ENCODE peak calls at places on chromosomes 2 and 18, in six cellular contexts. A is endothelial cell of umbilical vein, N is adipocyte, G is neuronal stem cell, M is aorta, B is right cardiac atrium. J is an unnamed sample.

GRCh38 chr2:14626873-14627272 is 5.6 kb upstream of the LRATD1 start:
- DNase-seq in A (no peak), N (no peak), G (no peak), M (no peak), B (no peak), J (no peak)

GRCh38 chr18:55821219-55821618 is 233.2 kb upstream of the TCF4 start:
- DNase-seq in A (no peak), N (peak; percentile 35), G (no peak), M (no peak), B (no peak), J (no peak)

GRCh38 chr18:48813833-48814489 is 136.8 kb downstream of the SMAD7 start:
- DNase-seq in A (no peak), N (peak; percentile 22), G (no peak), M (peak; percentile 41), B (peak; percentile 76), J (no peak)

GRCh38 chr18:9292047-9292446 is 42.5 kb upstream of the TWSG1 start:
- DNase-seq in A (no peak), N (no peak), G (no peak), M (no peak), B (no peak), J (no peak)

GRCh38 chr2:191538334-191538910 is 139.5 kb upstream of the NABP1 start:
- DNase-seq in A (no peak), N (no peak), G (no peak), M (no peak), B (no peak), J (peak; percentile 24)

GRCh38 chr2:23009545-23010149 is 375.3 kb upstream of the KLHL29 start:
- DNase-seq in A (no peak), N (peak; percentile 0), G (no peak), M (no peak), B (peak; percentile 43), J (peak; percentile 31)

GRCh38 chr18:21672868-21673267 is 31.7 kb downstream of the ABHD3 start:
- DNase-seq in A (peak; percentile 7), N (no peak), G (no peak), M (no peak), B (peak; percentile 62), J (peak; percentile 11)

GRCh38 chr2:120305296-120305695 is 40.6 kb upstream of the INHBB start:
- DNase-seq in A (no peak), N (no peak), G (no peak), M (no peak), B (no peak), J (peak; percentile 31)

GRCh38 chr2:10740226-10740625 is 18.8 kb downstream of the ATP6V1C2 start:
- DNase-seq in A (no peak), N (no peak), G (no peak), M (no peak), B (no peak), J (peak; percentile 61)

GRCh38 chr2:238270606-238271005 is 17.8 kb downstream of the PER2 start:
- DNase-seq in A (no peak), N (no peak), G (no peak), M (no peak), B (peak; percentile 45), J (no peak)

GRCh38 chr2:236765475-236765874 is 195.8 kb downstream of the ACKR3 start:
- DNase-seq in A (no peak), N (no peak), G (no peak), M (no peak), B (no peak), J (no peak)

GRCh38 chr18:69674921-69675405 is 272.7 kb downstream of the CD226 start:
- DNase-seq in A (no peak), N (no peak), G (no peak), M (no peak), B (no peak), J (no peak)

GRCh38 chr2:74515271-74516069 is 1.2 kb downstream of the TLX2 start:
- DNase-seq in A (no peak), N (no peak), G (no peak), M (no peak), B (peak; percentile 25), J (peak; percentile 10)

GRCh38 chr2:96876811-96877437 is 7.0 kb upstream of the SEMA4C start:
- DNase-seq in A (no peak), N (no peak), G (no peak), M (no peak), B (no peak), J (no peak)

GRCh38 chr2:62501794-62502500 is 4.0 kb downstream of the TMEM17 start:
- DNase-seq in A (no peak), N (peak; percentile 70), G (no peak), M (no peak), B (no peak), J (no peak)

GRCh38 chr2:109513749-109514588 is 99.8 kb downstream of the SEPTIN10 start:
- DNase-seq in A (no peak), N (peak; percentile 91), G (no peak), M (no peak), B (peak; percentile 78), J (no peak)

GRCh38 chr2:23513881-23514793 is 129.2 kb downstream of the KLHL29 start:
- DNase-seq in A (no peak), N (no peak), G (no peak), M (no peak), B (no peak), J (peak; percentile 62)

GRCh38 chr2:122980672-122981071 is 1044.4 kb upstream of the CNTNAP5 start:
- DNase-seq in A (no peak), N (no peak), G (no peak), M (no peak), B (no peak), J (peak; percentile 91)

GRCh38 chr2:152920846-152921245 is 202.4 kb downstream of the ARL6IP6 start:
- DNase-seq in A (no peak), N (no peak), G (no peak), M (no peak), B (no peak), J (peak; percentile 7)

GRCh38 chr2:38446418-38446817 is 69.3 kb upstream of the ATL2 start:
- DNase-seq in A (no peak), N (peak; percentile 10), G (no peak), M (no peak), B (no peak), J (peak; percentile 16)

GRCh38 chr18:26190506-26190905 is 35.7 kb upstream of the TAF4B start:
- DNase-seq in A (no peak), N (no peak), G (no peak), M (no peak), B (no peak), J (no peak)
- H3K4me3 ChIP-seq in A (no peak overlapping the region), N (no peak overlapping the region), G (no peak overlapping the region), M (no peak overlapping the region), B (no peak overlapping the region), J (no peak overlapping the region)

DNA sequence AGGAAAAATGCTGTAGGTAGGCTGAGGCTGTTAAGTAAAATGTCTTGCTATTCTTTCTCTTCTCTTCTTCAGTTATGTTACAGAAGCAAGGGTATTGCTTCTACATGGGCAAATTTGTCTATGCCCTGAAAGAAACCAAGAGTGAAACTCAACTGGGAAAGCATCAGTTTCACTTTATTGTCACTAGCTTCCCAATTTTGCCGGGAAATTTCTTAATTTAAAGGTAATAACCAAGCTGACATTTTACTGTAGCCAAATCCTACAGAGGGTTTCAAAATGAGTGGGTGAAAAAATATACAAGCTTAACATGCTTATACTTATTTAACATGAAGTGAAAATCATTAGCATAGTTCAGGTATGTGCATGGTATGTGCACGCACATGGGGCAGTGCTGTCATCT is 3.2 kb downstream of the TANK start:
- DNase-seq in A (no peak), N (no peak), G (no peak), M (no peak), B (no peak), J (no peak)
- H3K4me3 ChIP-seq in A (no peak overlapping the region), N (no peak overlapping the region), G (no peak overlapping the region), M (no peak overlapping the region), B (no peak overlapping the region), J (no peak overlapping the region)

GRCh38 chr18:40673150-40673549 is 1281.9 kb upstream of the PIK3C3 start:
- DNase-seq in A (no peak), N (no peak), G (no peak), M (no peak), B (no peak), J (no peak)
- H3K4me3 ChIP-seq in A (no peak overlapping the region), N (no peak overlapping the region), G (no peak overlapping the region), M (no peak overlapping the region), B (no peak overlapping the region), J (no peak overlapping the region)

GRCh38 chr18:25826377-25826776 is 264.0 kb downstream of the SS18 start:
- DNase-seq in A (no peak), N (no peak), G (no peak), M (no peak), B (no peak), J (no peak)
- H3K4me3 ChIP-seq in A (no peak overlapping the region), N (no peak overlapping the region), G (no peak overlapping the region), M (no peak overlapping the region), B (no peak overlapping the region), J (no peak overlapping the region)

DNA sequence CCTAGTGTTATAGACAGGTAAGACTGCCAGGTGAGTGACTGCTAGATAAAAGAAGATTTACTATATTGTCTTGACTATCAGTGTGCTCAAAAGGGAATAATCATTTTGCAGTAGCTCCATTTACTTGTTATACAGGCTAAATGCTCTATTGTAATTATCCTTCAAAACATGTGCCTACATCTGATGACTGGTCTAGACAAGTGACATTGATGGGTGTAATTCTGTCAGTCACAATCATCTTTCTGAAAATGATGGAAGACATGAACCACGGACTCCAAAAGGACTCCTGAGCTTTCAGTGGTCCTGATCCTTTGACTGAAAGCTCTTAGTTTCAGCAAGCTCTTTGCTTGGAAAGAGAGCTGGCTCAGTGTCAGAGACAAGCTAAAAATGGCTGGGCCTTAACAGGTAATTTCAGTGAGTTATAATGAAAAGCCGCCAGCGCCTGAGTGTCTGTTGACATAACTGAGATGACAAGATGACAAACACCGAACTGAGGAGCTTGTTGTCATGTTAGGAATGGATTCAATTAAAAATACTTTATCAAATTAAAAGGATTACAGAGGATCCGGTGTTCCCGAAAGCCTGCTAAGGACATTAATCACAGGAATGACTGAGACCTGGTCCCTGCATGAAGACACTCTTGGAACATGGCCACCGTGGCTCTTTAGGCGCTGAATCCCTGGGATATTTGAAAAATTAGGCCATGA is 141.7 kb downstream of the CMPK2 start:
- DNase-seq in A (no peak), N (no peak), G (no peak), M (no peak), B (no peak), J (no peak)
- H3K4me3 ChIP-seq in A (no peak overlapping the region), N (no peak overlapping the region), G (no peak overlapping the region), M (no peak overlapping the region), B (no peak overlapping the region), J (no peak overlapping the region)